ENCODE peak calls at places on chromosomes 12 and 14, in six cellular contexts. One of them, this sample, is unnamed.

GRCh38 chr12:57479376-57480115 is at the start of gene ARHGAP9:
- DNase-seq in coronary artery: no peak
- DNase-seq in posterior vena cava: peak
- DNase-seq in activated T-cell treated with anti-CD3 and anti-CD28 coated beads, Interleukin-2, amount 50 U/mL, for 4 hours: peak
- DNase-seq in T-cell: peak
- DNase-seq in AG08395: no peak
- DNase-seq in this sample: no peak

GRCh38 chr14:55274760-55275159 is 3.5 kb downstream of the FBXO34 start:
- DNase-seq in coronary artery: no peak
- DNase-seq in T-cell: no peak
- DNase-seq in posterior vena cava: no peak
- DNase-seq in activated T-cell treated with anti-CD3 and anti-CD28 coated beads, Interleukin-2, amount 50 U/mL, for 4 hours: no peak
- DNase-seq in AG08395: no peak
- DNase-seq in this sample: no peak

GRCh38 chr14:55277972-55278740 is 6.9 kb downstream of the FBXO34 start:
- DNase-seq in posterior vena cava: no peak
- DNase-seq in coronary artery: no peak
- DNase-seq in activated T-cell treated with anti-CD3 and anti-CD28 coated beads, Interleukin-2, amount 50 U/mL, for 4 hours: no peak
- DNase-seq in AG08395: no peak
- DNase-seq in T-cell: no peak
- DNase-seq in this sample: no peak

GRCh38 chr12:77599782-77600491 is 230.8 kb upstream of the NAV3 start:
- DNase-seq in activated T-cell treated with anti-CD3 and anti-CD28 coated beads, Interleukin-2, amount 50 U/mL, for 4 hours: no peak
- DNase-seq in T-cell: no peak
- DNase-seq in AG08395: no peak
- DNase-seq in posterior vena cava: no peak
- DNase-seq in coronary artery: no peak
- DNase-seq in this sample: no peak

GRCh38 chr14:46054526-46054925 is 597.1 kb downstream of the RPL10L start:
- DNase-seq in activated T-cell treated with anti-CD3 and anti-CD28 coated beads, Interleukin-2, amount 50 U/mL, for 4 hours: no peak
- DNase-seq in T-cell: no peak
- DNase-seq in AG08395: peak
- DNase-seq in posterior vena cava: no peak
- DNase-seq in coronary artery: no peak
- DNase-seq in this sample: peak

GRCh38 chr14:42510071-42510470 is 903.4 kb downstream of the LRFN5 start:
- DNase-seq in AG08395: no peak
- DNase-seq in T-cell: no peak
- DNase-seq in coronary artery: no peak
- DNase-seq in activated T-cell treated with anti-CD3 and anti-CD28 coated beads, Interleukin-2, amount 50 U/mL, for 4 hours: no peak
- DNase-seq in posterior vena cava: no peak
- DNase-seq in this sample: no peak

GRCh38 chr14:104450811-104451401 is 128.7 kb upstream of the C14orf180 start:
- DNase-seq in posterior vena cava: no peak
- DNase-seq in coronary artery: peak
- DNase-seq in AG08395: no peak
- DNase-seq in activated T-cell treated with anti-CD3 and anti-CD28 coated beads, Interleukin-2, amount 50 U/mL, for 4 hours: no peak
- DNase-seq in T-cell: no peak
- DNase-seq in this sample: no peak

GRCh38 chr14:51644215-51644969 is 7.3 kb upstream of the FRMD6 start:
- DNase-seq in T-cell: no peak
- DNase-seq in AG08395: no peak
- DNase-seq in activated T-cell treated with anti-CD3 and anti-CD28 coated beads, Interleukin-2, amount 50 U/mL, for 4 hours: no peak
- DNase-seq in coronary artery: no peak
- DNase-seq in posterior vena cava: no peak
- DNase-seq in this sample: no peak

GRCh38 chr12:120955232-120955631 is 23.1 kb upstream of the HNF1A start:
- DNase-seq in posterior vena cava: no peak
- DNase-seq in coronary artery: no peak
- DNase-seq in AG08395: no peak
- DNase-seq in activated T-cell treated with anti-CD3 and anti-CD28 coated beads, Interleukin-2, amount 50 U/mL, for 4 hours: no peak
- DNase-seq in T-cell: no peak
- DNase-seq in this sample: no peak

GRCh38 chr12:132275110-132275531 is 54.3 kb downstream of the GALNT9 start:
- DNase-seq in posterior vena cava: no peak
- DNase-seq in T-cell: no peak
- DNase-seq in AG08395: peak
- DNase-seq in coronary artery: no peak
- DNase-seq in activated T-cell treated with anti-CD3 and anti-CD28 coated beads, Interleukin-2, amount 50 U/mL, for 4 hours: no peak
- DNase-seq in this sample: peak

GRCh38 chr14:96264850-96265249 is 8.8 kb downstream of the BDKRB1 start:
- DNase-seq in posterior vena cava: no peak
- DNase-seq in activated T-cell treated with anti-CD3 and anti-CD28 coated beads, Interleukin-2, amount 50 U/mL, for 4 hours: no peak
- DNase-seq in coronary artery: no peak
- DNase-seq in T-cell: no peak
- DNase-seq in AG08395: no peak
- DNase-seq in this sample: no peak

GRCh38 chr12:105547786-105548185 is 217.3 kb downstream of the C12orf75 start:
- DNase-seq in activated T-cell treated with anti-CD3 and anti-CD28 coated beads, Interleukin-2, amount 50 U/mL, for 4 hours: no peak
- DNase-seq in coronary artery: no peak
- DNase-seq in T-cell: no peak
- DNase-seq in posterior vena cava: no peak
- DNase-seq in AG08395: no peak
- DNase-seq in this sample: no peak

GRCh38 chr12:98752726-98753125 is 107.6 kb downstream of the APAF1 start:
- DNase-seq in coronary artery: no peak
- DNase-seq in activated T-cell treated with anti-CD3 and anti-CD28 coated beads, Interleukin-2, amount 50 U/mL, for 4 hours: no peak
- DNase-seq in posterior vena cava: no peak
- DNase-seq in AG08395: peak
- DNase-seq in T-cell: no peak
- DNase-seq in this sample: peak

GRCh38 chr14:69505338-69506240 is 21.1 kb downstream of the PLEKHD1 start:
- DNase-seq in AG08395: no peak
- DNase-seq in posterior vena cava: no peak
- DNase-seq in T-cell: no peak
- DNase-seq in activated T-cell treated with anti-CD3 and anti-CD28 coated beads, Interleukin-2, amount 50 U/mL, for 4 hours: no peak
- DNase-seq in coronary artery: no peak
- DNase-seq in this sample: no peak

GRCh38 chr12:76252031-76252430 is 96.2 kb downstream of the BBS10 start:
- DNase-seq in T-cell: no peak
- DNase-seq in AG08395: no peak
- DNase-seq in posterior vena cava: no peak
- DNase-seq in coronary artery: no peak
- DNase-seq in activated T-cell treated with anti-CD3 and anti-CD28 coated beads, Interleukin-2, amount 50 U/mL, for 4 hours: no peak
- DNase-seq in this sample: no peak

GRCh38 chr12:54891717-54892478 is 37.6 kb downstream of the MUCL1 start:
- DNase-seq in T-cell: no peak
- DNase-seq in posterior vena cava: no peak
- DNase-seq in AG08395: no peak
- DNase-seq in activated T-cell treated with anti-CD3 and anti-CD28 coated beads, Interleukin-2, amount 50 U/mL, for 4 hours: no peak
- DNase-seq in coronary artery: no peak
- DNase-seq in this sample: no peak

GRCh38 chr12:1517007-1517406 is 77.4 kb downstream of the FBXL14 start:
- DNase-seq in activated T-cell treated with anti-CD3 and anti-CD28 coated beads, Interleukin-2, amount 50 U/mL, for 4 hours: no peak
- DNase-seq in AG08395: peak
- DNase-seq in posterior vena cava: no peak
- DNase-seq in T-cell: no peak
- DNase-seq in coronary artery: peak
- DNase-seq in this sample: peak

GRCh38 chr12:68911197-68911718 is 21.7 kb downstream of the CPM start:
- DNase-seq in activated T-cell treated with anti-CD3 and anti-CD28 coated beads, Interleukin-2, amount 50 U/mL, for 4 hours: no peak
- DNase-seq in AG08395: no peak
- DNase-seq in posterior vena cava: no peak
- DNase-seq in coronary artery: no peak
- DNase-seq in T-cell: no peak
- DNase-seq in this sample: no peak

GRCh38 chr12:89901906-89902648 is 193.4 kb upstream of the ATP2B1 start:
- DNase-seq in AG08395: no peak
- DNase-seq in activated T-cell treated with anti-CD3 and anti-CD28 coated beads, Interleukin-2, amount 50 U/mL, for 4 hours: no peak
- DNase-seq in coronary artery: no peak
- DNase-seq in posterior vena cava: no peak
- DNase-seq in T-cell: no peak
- DNase-seq in this sample: no peak

GRCh38 chr14:28242895-28243294 is 523.7 kb upstream of the FOXG1 start:
- DNase-seq in coronary artery: no peak
- DNase-seq in T-cell: no peak
- DNase-seq in activated T-cell treated with anti-CD3 and anti-CD28 coated beads, Interleukin-2, amount 50 U/mL, for 4 hours: no peak
- DNase-seq in posterior vena cava: no peak
- DNase-seq in AG08395: no peak
- DNase-seq in this sample: no peak

GRCh38 chr12:121748218-121748570 is 35.6 kb downstream of the TMEM120B start:
- DNase-seq in coronary artery: no peak
- DNase-seq in AG08395: no peak
- DNase-seq in T-cell: no peak
- DNase-seq in posterior vena cava: no peak
- DNase-seq in activated T-cell treated with anti-CD3 and anti-CD28 coated beads, Interleukin-2, amount 50 U/mL, for 4 hours: no peak
- DNase-seq in this sample: no peak

GRCh38 chr14:51398898-51399297 is 158.9 kb downstream of the TMX1 start:
- DNase-seq in posterior vena cava: no peak
- DNase-seq in T-cell: no peak
- DNase-seq in AG08395: peak
- DNase-seq in coronary artery: no peak
- DNase-seq in activated T-cell treated with anti-CD3 and anti-CD28 coated beads, Interleukin-2, amount 50 U/mL, for 4 hours: no peak
- DNase-seq in this sample: peak

GRCh38 chr12:7678744-7679143 is 13.0 kb upstream of the APOBEC1 start:
- DNase-seq in coronary artery: no peak
- DNase-seq in AG08395: no peak
- DNase-seq in activated T-cell treated with anti-CD3 and anti-CD28 coated beads, Interleukin-2, amount 50 U/mL, for 4 hours: no peak
- DNase-seq in T-cell: no peak
- DNase-seq in posterior vena cava: no peak
- DNase-seq in this sample: no peak

GRCh38 chr12:70839544-70839943 is 81.0 kb downstream of the PTPRR start:
- DNase-seq in coronary artery: no peak
- DNase-seq in AG08395: no peak
- DNase-seq in activated T-cell treated with anti-CD3 and anti-CD28 coated beads, Interleukin-2, amount 50 U/mL, for 4 hours: no peak
- DNase-seq in posterior vena cava: no peak
- DNase-seq in T-cell: no peak
- DNase-seq in this sample: no peak

GRCh38 chr14:57549765-57550420 is 56.2 kb upstream of the CCDC198 start:
- DNase-seq in activated T-cell treated with anti-CD3 and anti-CD28 coated beads, Interleukin-2, amount 50 U/mL, for 4 hours: no peak
- DNase-seq in coronary artery: no peak
- DNase-seq in AG08395: no peak
- DNase-seq in T-cell: no peak
- DNase-seq in posterior vena cava: no peak
- DNase-seq in this sample: no peak

GRCh38 chr12:50166776-50167025 is 468 bp downstream of the CERS5 start:
- DNase-seq in coronary artery: no peak
- DNase-seq in posterior vena cava: peak
- DNase-seq in T-cell: no peak
- DNase-seq in AG08395: no peak
- DNase-seq in activated T-cell treated with anti-CD3 and anti-CD28 coated beads, Interleukin-2, amount 50 U/mL, for 4 hours: peak
- DNase-seq in this sample: no peak

GRCh38 chr12:108837239-108837638 is 20.1 kb downstream of the SSH1 start:
- DNase-seq in AG08395: no peak
- DNase-seq in activated T-cell treated with anti-CD3 and anti-CD28 coated beads, Interleukin-2, amount 50 U/mL, for 4 hours: no peak
- DNase-seq in coronary artery: no peak
- DNase-seq in T-cell: no peak
- DNase-seq in posterior vena cava: no peak
- DNase-seq in this sample: no peak

GRCh38 chr12:55737581-55738112 is 5.3 kb upstream of the GDF11 start:
- DNase-seq in T-cell: no peak
- DNase-seq in posterior vena cava: no peak
- DNase-seq in AG08395: no peak
- DNase-seq in coronary artery: no peak
- DNase-seq in activated T-cell treated with anti-CD3 and anti-CD28 coated beads, Interleukin-2, amount 50 U/mL, for 4 hours: no peak
- DNase-seq in this sample: no peak

GRCh38 chr14:90661881-90662280 is 154.3 kb downstream of the TTC7B start:
- DNase-seq in activated T-cell treated with anti-CD3 and anti-CD28 coated beads, Interleukin-2, amount 50 U/mL, for 4 hours: no peak
- DNase-seq in AG08395: no peak
- DNase-seq in T-cell: no peak
- DNase-seq in coronary artery: no peak
- DNase-seq in posterior vena cava: no peak
- DNase-seq in this sample: no peak

GRCh38 chr14:73663548-73664212 is 18.9 kb downstream of the DNAL1 start:
- DNase-seq in coronary artery: no peak
- DNase-seq in posterior vena cava: no peak
- DNase-seq in AG08395: no peak
- DNase-seq in activated T-cell treated with anti-CD3 and anti-CD28 coated beads, Interleukin-2, amount 50 U/mL, for 4 hours: no peak
- DNase-seq in T-cell: no peak
- DNase-seq in this sample: no peak

This sample was measured in GM04504.